ENCODE peak calls at places on chromosomes 6 and 20, in five cellular contexts. B is transverse colon, T is PC-9, G is left lung, Z is gastrocnemius medialis. I is an unnamed sample. For H3K4me1 and H3K27me3, the result is how much of the 10 kb centered on the place peaks cover.

GRCh38 chr6:114286211-114286610 is 56.6 kb downstream of the HS3ST5 start:
- DNase-seq in B (no peak), T (no peak), G (no peak), Z (no peak), I (no peak)

GRCh38 chr6:43924222-43924702 is 154.3 kb downstream of the VEGFA start:
- DNase-seq in B (no peak), T (no peak), G (no peak), Z (no peak), I (no peak)

GRCh38 chr20:17863577-17864292 is 104.9 kb downstream of the SNX5 start:
- DNase-seq in B (peak), T (no peak), G (no peak), Z (no peak), I (no peak)

GRCh38 chr6:85995339-85996033 is 352.8 kb upstream of the SYNCRIP start:
- DNase-seq in B (no peak), T (no peak), G (no peak), Z (no peak), I (no peak)

GRCh38 chr6:40965046-40965445 is 74.0 kb downstream of the UNC5CL start:
- DNase-seq in B (no peak), T (no peak), G (no peak), Z (no peak), I (no peak)

GRCh38 chr20:61688411-61688810 is 377.3 kb downstream of the TAF4 start:
- DNase-seq in B (no peak), T (no peak), G (peak), Z (no peak), I (no peak)

GRCh38 chr20:53622247-53623114 is 28.8 kb upstream of the ZNF217 start:
- DNase-seq in B (no peak), T (no peak), G (no peak), Z (no peak), I (peak)

GRCh38 chr20:24364464-24364863 is 105.0 kb upstream of the SYNDIG1 start:
- DNase-seq in B (no peak), T (no peak), G (no peak), Z (no peak), I (no peak)

GRCh38 chr20:45138451-45139300 is 14.4 kb upstream of the WFDC12 start:
- DNase-seq in B (peak), T (peak), G (peak), Z (no peak), I (peak)

GRCh38 chr6:54916858-54917257 is 70.3 kb downstream of the FAM83B start:
- DNase-seq in B (no peak), T (no peak), G (no peak), Z (no peak), I (no peak)

GRCh38 chr6:25165817-25166216 is 113.4 kb upstream of the CARMIL1 start:
- DNase-seq in B (no peak), T (no peak), G (no peak), Z (no peak), I (no peak)

GRCh38 chr20:34066476-34067090 is 45.5 kb downstream of the EIF2S2 start:
- DNase-seq in B (no peak), T (no peak), G (no peak), Z (no peak), I (no peak)

GRCh38 chr6:56729719-56730118 is 87.0 kb upstream of the DST start:
- DNase-seq in B (no peak), T (no peak), G (no peak), Z (no peak), I (peak)

GRCh38 chr6:159852877-159853276 is 37.9 kb upstream of the MAS1 start:
- DNase-seq in B (no peak), T (no peak), G (no peak), Z (no peak), I (no peak)

GRCh38 chr6:5333653-5334052 is 72.3 kb downstream of the FARS2 start:
- DNase-seq in B (no peak), T (no peak), G (no peak), Z (no peak), I (no peak)

GRCh38 chr6:12009904-12010634 is 2.0 kb upstream of the HIVEP1 start:
- DNase-seq in B (no peak), T (no peak), G (no peak), Z (no peak), I (peak)

GRCh38 chr20:54173653-54174451 is at the start of gene CYP24A1:
- DNase-seq in B (peak), T (peak), G (peak), Z (no peak), I (no peak)

GRCh38 chr6:52136934-52137467 is 49.2 kb upstream of the IL17A start:
- DNase-seq in B (no peak), T (no peak), G (no peak), Z (no peak), I (no peak)

GRCh38 chr6:8195714-8196104 is 93.4 kb upstream of the EEF1E1 start:
- DNase-seq in B (no peak), T (no peak), G (no peak), Z (no peak), I (no peak)

GRCh38 chr6:116450769-116451740 is 10.1 kb upstream of the CALHM6 start:
- DNase-seq in B (peak), T (no peak), G (peak), Z (no peak), I (no peak)

GRCh38 chr20:62824476-62825287 is 7.8 kb downstream of the COL9A3 start:
- DNase-seq in B (peak), T (peak), G (no peak), Z (no peak), I (no peak)

GRCh38 chr6:141610741-141611140 is 522.0 kb upstream of the GJE1 start:
- DNase-seq in B (no peak), T (peak), G (no peak), Z (no peak), I (peak)

GRCh38 chr6:37104935-37105781 is 64.8 kb upstream of the PIM1 start:
- DNase-seq in B (no peak), T (no peak), G (no peak), Z (no peak), I (no peak)

GRCh38 chr20:401682-402495 is 6.2 kb upstream of the RBCK1 start:
- DNase-seq in B (peak), T (peak), G (no peak), Z (no peak), I (no peak)

GRCh38 chr6:43043310-43043709 is 10.3 kb downstream of the CUL7 start:
- DNase-seq in B (no peak), T (no peak), G (no peak), Z (no peak), I (no peak)

GRCh38 chr6:119604124-119604523 is 254.6 kb upstream of the MAN1A1 start:
- DNase-seq in B (no peak), T (no peak), G (no peak), Z (no peak), I (no peak)

GRCh38 chr6:56393615-56394612 is 146.5 kb upstream of the COL21A1 start:
- DNase-seq in B (no peak), T (no peak), G (no peak), Z (no peak), I (no peak)

GRCh38 chr6:118562959-118563358 is 14.9 kb downstream of the PLN start:
- DNase-seq in B (no peak), T (no peak), G (no peak), Z (no peak), I (no peak)

GRCh38 chr6:100099189-100100074 is 105.4 kb upstream of the MCHR2 start:
- DNase-seq in B (no peak), T (no peak), G (no peak), Z (no peak), I (peak)

GRCh38 chr20:48124960-48125359 is 339.7 kb upstream of the SULF2 start:
- DNase-seq in B (no peak), T (no peak), G (no peak), Z (no peak), I (no peak)

GRCh38 chr6:2738373-2738979 is 12.2 kb downstream of the MYLK4 start:
- DNase-seq in B (peak), T (peak), G (no peak), Z (no peak), I (peak)

GRCh38 chr6:152897807-152898399 is 84.9 kb downstream of the FBXO5 start:
- DNase-seq in B (peak), T (peak), G (peak), Z (peak), I (peak)

GRCh38 chr20:4714818-4715217 is 6.9 kb upstream of the PRND start:
- DNase-seq in B (no peak), T (no peak), G (no peak), Z (no peak), I (no peak)

GRCh38 chr20:49272654-49273053 is 5.2 kb downstream of the ZNFX1 start:
- DNase-seq in B (no peak), T (no peak), G (no peak), Z (no peak), I (no peak)
- H3K4me1 ChIP-seq in B (under half), T (under half), G (under half), Z (half or more), I (under half)

DNA sequence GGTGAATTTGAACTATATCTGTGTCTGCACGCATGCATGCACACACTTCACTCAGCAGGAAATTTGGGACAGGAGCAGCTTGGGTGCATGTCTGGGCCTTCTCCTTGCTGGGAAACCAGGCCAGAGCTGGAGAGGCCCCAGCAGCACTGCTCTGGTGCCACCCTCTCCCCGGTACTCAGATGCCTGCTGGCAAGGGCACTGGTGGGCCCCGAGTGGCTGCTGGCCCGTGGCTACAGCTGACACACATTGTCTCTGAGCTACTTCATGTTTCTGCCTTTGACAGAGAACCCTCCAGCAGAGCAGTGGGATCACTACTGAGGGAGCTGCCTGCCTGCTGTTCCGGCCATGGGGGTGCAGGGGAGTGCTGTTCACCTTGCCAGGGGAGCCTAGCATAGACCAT is 37.5 kb downstream of the DLGAP4 start:
- DNase-seq in B (no peak), T (no peak), G (peak), Z (no peak), I (no peak)
- H3K27me3 ChIP-seq in B (under half), T (under half), G (under half), Z (under half), I (under half)

GRCh38 chr6:32107447-32107846 is 1.7 kb downstream of the TNXB start:
- DNase-seq in B (no peak), T (no peak), G (no peak), Z (no peak), I (no peak)

GRCh38 chr6:32109114-32109764 is at the start of gene TNXB:
- DNase-seq in B (peak), T (no peak), G (no peak), Z (no peak), I (no peak)

GRCh38 chr6:32108094-32108627 is 977 bp downstream of the TNXB start:
- DNase-seq in B (peak), T (no peak), G (no peak), Z (peak), I (no peak)

GRCh38 chr6:32109765-32110160 is 625 bp upstream of the TNXB start:
- DNase-seq in B (no peak), T (no peak), G (no peak), Z (no peak), I (no peak)

DNA sequence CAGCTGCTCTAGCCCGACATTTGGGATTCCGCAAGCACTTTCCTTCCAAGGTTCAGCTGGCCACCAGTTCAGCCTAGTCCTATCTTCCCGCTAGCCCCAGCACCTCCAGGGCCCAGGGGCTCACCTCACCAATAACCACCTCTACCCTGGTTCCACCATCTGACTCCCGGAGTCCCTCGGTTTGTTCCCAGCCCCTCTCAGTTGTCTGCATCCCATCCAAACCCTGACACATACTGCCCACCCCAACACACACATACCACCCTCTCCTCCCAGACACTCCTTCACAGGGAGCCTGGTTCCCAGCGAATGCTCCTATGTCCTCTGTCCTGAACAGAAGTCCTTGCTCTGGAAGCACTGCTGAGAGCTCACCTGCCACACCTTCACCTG is 418 bp downstream of the TNXB start:
- DNase-seq in B (no peak), T (no peak), G (no peak), Z (no peak), I (no peak)
- H3K27ac ChIP-seq in B (peak), T (no peak), G (peak), Z (peak), I (no peak)

GRCh38 chr6:126373344-126373743 is 33.4 kb downstream of the CENPW start:
- DNase-seq in B (no peak), T (no peak), G (no peak), Z (no peak), I (no peak)
- H3K4me1 ChIP-seq in B (under half), T (under half), G (under half), Z (under half), I (under half)

GRCh38 chr6:6525948-6526347 is 62.6 kb upstream of the LY86 start:
- DNase-seq in B (no peak), T (no peak), G (no peak), Z (no peak), I (no peak)
- H3K27me3 ChIP-seq in B (under half), T (under half), G (under half), Z (under half), I (under half)

GRCh38 chr20:64010711-64011237 is 25.2 kb upstream of the C20orf204 start:
- DNase-seq in B (no peak), T (no peak), G (no peak), Z (no peak), I (no peak)

GRCh38 chr20:64006902-64007301 is 26.0 kb downstream of the PRPF6 start:
- DNase-seq in B (no peak), T (no peak), G (no peak), Z (no peak), I (no peak)

GRCh38 chr20:64006490-64006889 is 25.6 kb downstream of the PRPF6 start:
- DNase-seq in B (no peak), T (no peak), G (no peak), Z (no peak), I (no peak)

GRCh38 chr20:64009811-64010387 is 26.1 kb upstream of the C20orf204 start:
- DNase-seq in B (no peak), T (no peak), G (no peak), Z (no peak), I (no peak)

GRCh38 chr20:64011366-64011779 is 24.6 kb upstream of the C20orf204 start:
- DNase-seq in B (no peak), T (no peak), G (no peak), Z (no peak), I (no peak)
- H3K27ac ChIP-seq in B (no peak), T (no peak), G (no peak), Z (no peak), I (no peak)

DNA sequence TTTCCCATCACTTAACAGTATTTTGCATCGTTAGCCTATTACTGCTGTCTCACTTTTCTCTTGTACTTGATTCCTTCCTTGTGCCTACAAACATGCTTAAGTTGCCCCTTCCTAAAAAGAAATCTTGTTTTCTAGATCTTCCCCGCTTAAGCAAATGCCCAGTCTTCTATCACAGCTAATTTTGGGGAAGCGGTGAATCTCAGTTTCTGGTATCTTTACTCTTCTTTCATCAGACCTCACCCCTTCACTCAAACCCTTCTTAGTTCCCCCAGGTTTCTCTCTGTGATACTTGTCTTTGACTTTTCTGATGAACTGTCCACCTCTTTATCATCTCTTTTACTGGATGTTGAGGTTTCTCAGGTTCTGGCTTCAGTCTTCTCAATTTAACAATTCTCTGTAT is 14.2 kb downstream of the VAPB start:
- DNase-seq in B (no peak), T (no peak), G (no peak), Z (no peak), I (no peak)
- H3K4me1 ChIP-seq in B (under half), T (under half), G (under half), Z (half or more), I (under half)

DNA sequence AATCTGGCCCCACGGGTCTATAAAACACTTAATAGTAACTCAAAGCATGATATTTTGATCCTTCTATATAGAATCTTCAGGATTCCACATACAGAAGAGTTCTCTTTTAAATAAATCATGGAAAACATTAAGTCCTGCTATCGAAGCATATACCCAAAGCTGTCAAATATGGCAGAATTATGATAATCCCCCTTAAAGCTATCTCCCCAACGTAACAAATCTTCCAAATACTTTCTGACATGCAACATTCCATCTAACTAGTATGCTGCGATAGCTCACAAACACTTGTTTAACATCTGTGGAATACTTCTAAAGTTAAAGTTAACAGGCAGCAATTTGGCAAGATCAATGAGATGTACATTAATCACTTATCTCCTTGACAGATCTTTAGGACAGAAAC is 371.0 kb upstream of the RUNX2 start:
- DNase-seq in B (no peak), T (no peak), G (no peak), Z (no peak), I (no peak)
- H3K27me3 ChIP-seq in B (under half), T (under half), G (under half), Z (under half), I (under half)

DNA sequence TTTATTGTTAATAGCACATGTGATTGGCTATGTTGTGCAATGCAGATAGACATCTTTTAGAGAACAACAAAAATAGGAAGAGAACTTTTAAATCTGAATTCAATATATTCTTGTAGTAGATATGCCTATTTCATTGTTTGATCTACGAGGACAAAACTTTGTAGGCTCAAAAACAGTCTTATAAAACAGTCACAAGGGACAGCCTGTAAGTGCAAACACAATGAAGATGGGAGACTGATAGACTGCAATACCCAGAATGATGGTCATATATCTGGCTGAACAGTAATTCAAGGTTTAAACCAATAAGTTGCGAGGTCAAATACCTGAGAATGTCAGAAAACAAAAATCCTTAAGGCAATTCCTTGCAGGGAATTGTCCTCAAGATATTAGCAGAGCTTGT is 1342.9 kb upstream of the ADGRB3 start:
- DNase-seq in B (no peak), T (no peak), G (no peak), Z (no peak), I (no peak)
- H3K27ac ChIP-seq in B (no peak), T (no peak), G (no peak), Z (no peak), I (no peak)

I was measured in SJSA1.